ENCODE peak calls at places on chromosome 5, in five cellular contexts. M is psoas muscle, Q is left ventricle myocardium inferior, X is stomach, P is heart right ventricle. L is an unnamed sample. For H3K4me1, the result is how much of the 10 kb centered on the place peaks cover.

GRCh38 chr5:151157426-151158286 is at the start of gene ANXA6:
- DNase-seq in X (peak), M (peak), P (peak), Q (peak), L (peak)

GRCh38 chr5:141196363-141196762 is 3.1 kb upstream of the PCDHB11 start:
- DNase-seq in Q (no peak), X (no peak), P (no peak), M (no peak), L (no peak)

GRCh38 chr5:121384359-121384758 is 467.3 kb upstream of the FTMT start:
- DNase-seq in M (no peak), Q (no peak), P (no peak), X (no peak), L (no peak)

GRCh38 chr5:89513299-89514044 is 630.5 kb upstream of the MEF2C start:
- DNase-seq in M (no peak), Q (no peak), P (no peak), X (no peak), L (no peak)

GRCh38 chr5:89313804-89314588 is 431.0 kb upstream of the MEF2C start:
- DNase-seq in P (no peak), Q (no peak), X (no peak), M (no peak), L (no peak)

GRCh38 chr5:125317546-125317995 is 571.1 kb upstream of the ZNF608 start:
- DNase-seq in M (no peak), Q (no peak), X (no peak), P (no peak), L (no peak)

GRCh38 chr5:122310886-122311285 is 1.2 kb upstream of the SNCAIP start:
- DNase-seq in X (no peak), Q (no peak), P (no peak), M (no peak), L (peak)

GRCh38 chr5:33755216-33755615 is 136.6 kb downstream of the ADAMTS12 start:
- DNase-seq in P (no peak), X (no peak), M (no peak), Q (no peak), L (no peak)

GRCh38 chr5:170701321-170701720 is 82.2 kb upstream of the GABRP start:
- DNase-seq in X (no peak), M (no peak), P (no peak), Q (no peak), L (no peak)

GRCh38 chr5:1325191-1325741 is 19.6 kb downstream of the CLPTM1L start:
- DNase-seq in M (no peak), P (no peak), X (no peak), Q (no peak), L (no peak)

GRCh38 chr5:143241892-143242291 is 161.6 kb downstream of the NR3C1 start:
- DNase-seq in Q (no peak), M (no peak), X (no peak), P (no peak), L (no peak)

GRCh38 chr5:73901045-73901444 is 275.0 kb downstream of the ARHGEF28 start:
- DNase-seq in Q (peak), X (no peak), P (peak), M (peak), L (no peak)

GRCh38 chr5:40494631-40495030 is 185.1 kb upstream of the PTGER4 start:
- DNase-seq in Q (no peak), M (no peak), X (no peak), P (no peak), L (no peak)

GRCh38 chr5:59640411-59640810 is 253.1 kb downstream of the PDE4D start:
- DNase-seq in M (peak), P (peak), Q (peak), X (no peak), L (peak)

GRCh38 chr5:158914008-158914407 is 185.7 kb downstream of the EBF1 start:
- DNase-seq in P (no peak), X (no peak), M (no peak), Q (no peak), L (no peak)

GRCh38 chr5:158976035-158976434 is 123.7 kb downstream of the EBF1 start:
- DNase-seq in Q (no peak), X (no peak), M (no peak), P (no peak), L (no peak)

GRCh38 chr5:122093415-122093814 is 15.4 kb upstream of the LOX start:
- DNase-seq in X (no peak), Q (no peak), P (no peak), M (no peak), L (no peak)

GRCh38 chr5:154473581-154474266 is 4.3 kb downstream of the HAND1 start:
- DNase-seq in M (peak), P (no peak), X (no peak), Q (no peak), L (peak)

GRCh38 chr5:56454219-56454862 is 221.2 kb upstream of the ANKRD55 start:
- DNase-seq in X (no peak), P (no peak), M (no peak), Q (no peak), L (no peak)

GRCh38 chr5:56449071-56449470 is 215.9 kb upstream of the ANKRD55 start:
- DNase-seq in M (no peak), X (no peak), P (no peak), Q (no peak), L (no peak)

GRCh38 chr5:56450766-56451165 is 217.6 kb upstream of the ANKRD55 start:
- DNase-seq in Q (no peak), M (no peak), X (no peak), P (no peak), L (no peak)

GRCh38 chr5:56455417-56455816 is 222.3 kb upstream of the ANKRD55 start:
- DNase-seq in P (no peak), M (no peak), Q (no peak), X (no peak), L (no peak)

GRCh38 chr5:56451742-56452141 is 218.6 kb upstream of the ANKRD55 start:
- DNase-seq in P (no peak), Q (no peak), M (no peak), X (no peak), L (no peak)
- H3K4me1 ChIP-seq in P (under half), Q (under half), M (under half), X (under half), L (under half)

DNA sequence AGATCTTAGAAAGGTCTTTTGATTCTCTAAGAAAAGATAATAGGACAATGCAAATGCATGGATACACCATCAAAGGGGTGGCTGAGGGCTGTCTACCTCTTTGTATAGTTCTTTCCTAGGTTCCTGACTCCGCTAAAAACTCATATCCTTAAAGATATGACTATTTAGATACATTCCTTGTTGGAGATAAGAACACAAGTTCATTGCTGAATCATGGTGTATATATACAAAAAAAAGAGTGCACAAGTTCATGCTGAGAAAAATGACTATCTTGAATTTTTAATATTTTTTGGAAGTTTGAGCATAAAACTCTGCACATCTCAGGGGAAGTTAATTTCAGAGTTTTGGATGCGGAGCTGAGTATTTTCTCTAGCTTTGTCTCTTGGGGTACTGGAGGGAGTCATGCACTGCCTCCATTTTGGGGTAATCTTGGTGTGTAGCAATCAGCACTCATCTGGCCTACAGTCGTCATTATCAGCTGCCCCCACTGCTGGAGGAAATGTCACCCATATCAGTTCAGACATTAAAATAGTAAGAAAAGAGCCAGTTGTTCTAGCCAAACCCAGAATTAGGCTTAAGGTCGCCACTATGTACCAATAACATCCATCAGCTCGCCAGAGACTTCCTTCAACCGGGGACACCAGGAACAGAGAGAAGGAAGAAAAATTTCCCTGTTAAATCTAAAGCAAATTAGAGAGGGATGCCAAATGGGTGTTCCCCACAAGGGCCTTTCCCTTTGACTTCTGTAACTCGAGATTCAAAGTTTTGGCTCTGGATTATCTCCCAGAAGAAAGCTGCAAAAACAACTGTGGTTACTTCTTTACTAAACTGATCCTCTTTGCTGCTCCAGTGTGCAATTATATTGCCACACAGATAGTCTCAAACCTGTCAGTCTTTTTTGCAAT is 49.0 kb downstream of the PTTG1 start:
- DNase-seq in Q (no peak), X (peak), P (no peak), M (no peak), L (no peak)
- H3K4me3 ChIP-seq in Q (no peak), X (no peak), P (peak), M (no peak), L (no peak)

DNA sequence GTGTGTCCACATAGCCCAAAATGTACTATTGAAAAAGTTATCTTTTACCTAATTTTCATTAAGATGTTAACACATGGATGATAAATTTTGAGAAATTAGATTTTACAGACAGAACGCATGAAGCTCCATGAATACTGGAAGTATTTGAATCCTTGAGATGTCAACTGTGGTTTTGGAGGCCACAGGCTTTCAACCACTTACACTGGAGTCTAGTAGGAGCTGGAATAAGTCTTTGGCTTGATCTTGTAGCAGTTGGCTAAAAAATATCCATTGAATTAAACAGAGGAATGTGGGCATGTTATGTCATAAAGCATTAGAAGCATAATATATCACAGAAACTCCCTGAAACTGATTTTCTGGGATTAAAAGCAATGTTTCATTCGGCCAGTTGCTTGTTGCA is 52.9 kb downstream of the CAMK4 start:
- DNase-seq in P (no peak), X (no peak), Q (no peak), M (no peak), L (no peak)
- H3K4me1 ChIP-seq in P (under half), X (under half), Q (under half), M (under half), L (under half)

GRCh38 chr5:98768160-98769005 is 5.1 kb upstream of the RGMB start:
- DNase-seq in Q (no peak), P (no peak), M (peak), X (peak), L (peak)

GRCh38 chr5:98765815-98766214 is 7.6 kb upstream of the RGMB start:
- DNase-seq in X (no peak), Q (no peak), P (no peak), M (no peak), L (no peak)

GRCh38 chr5:98769256-98770157 is 4.0 kb upstream of the RGMB start:
- DNase-seq in P (peak), X (peak), M (peak), Q (peak), L (peak)

GRCh38 chr5:98769006-98769255 is 4.5 kb upstream of the RGMB start:
- DNase-seq in P (peak), M (peak), X (peak), Q (peak), L (peak)

DNA sequence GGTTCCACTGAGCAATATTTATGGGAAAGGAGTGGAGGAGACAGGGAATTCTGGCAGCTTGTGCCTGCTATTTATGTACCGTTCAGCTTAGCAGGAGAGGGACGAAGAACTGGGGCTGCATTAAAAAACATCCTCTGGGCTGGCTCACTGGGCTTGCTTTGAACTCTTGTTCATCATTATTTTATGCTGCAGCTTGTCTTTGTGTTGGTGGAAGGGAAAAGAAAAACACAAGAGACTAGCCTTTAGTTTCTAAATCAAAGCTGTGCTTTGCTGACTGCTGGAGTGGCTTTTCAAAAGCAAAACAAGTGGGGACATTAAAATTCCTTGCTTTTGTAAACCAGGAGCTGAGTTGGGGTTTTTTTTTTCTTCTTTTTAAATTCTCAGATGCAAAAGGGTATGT is 5.9 kb upstream of the RGMB start:
- DNase-seq in X (no peak), P (no peak), M (no peak), Q (no peak), L (no peak)
- H3K4me3 ChIP-seq in X (no peak), P (no peak), M (no peak), Q (no peak), L (no peak)

DNA sequence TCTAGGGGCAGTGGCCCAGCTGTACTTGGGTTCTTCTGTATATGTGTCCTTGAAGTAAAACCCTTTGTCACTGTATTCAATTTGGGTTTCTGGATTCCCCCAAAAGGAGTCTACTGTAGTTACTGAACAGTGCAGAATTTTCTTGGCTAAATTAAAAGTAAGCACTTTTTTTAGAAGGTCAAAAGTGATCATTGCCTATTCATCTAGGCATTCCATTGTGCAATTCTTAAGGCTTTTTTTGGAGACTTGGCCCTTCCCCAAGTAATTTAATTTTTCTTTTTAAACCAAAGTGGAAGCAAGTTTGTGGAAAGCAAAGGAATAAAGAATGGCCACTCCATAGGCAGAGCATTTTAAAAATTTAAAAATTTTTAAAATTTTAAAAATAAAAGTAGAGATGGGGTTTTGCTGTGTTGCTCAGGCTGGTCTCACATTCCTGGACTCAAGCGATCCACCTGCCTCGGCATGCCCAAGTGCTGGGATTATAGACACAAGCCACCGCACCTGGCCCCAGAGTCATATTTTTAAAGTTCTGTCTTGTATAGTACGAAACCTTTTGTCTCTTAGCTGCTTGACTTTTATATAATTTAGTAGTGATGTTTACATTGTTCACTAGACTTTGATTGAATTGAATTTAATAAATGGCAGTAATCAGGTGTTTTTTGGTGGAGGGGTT is 31.2 kb downstream of the LRRTM2 start:
- DNase-seq in P (no peak), Q (no peak), X (no peak), M (no peak), L (no peak)
- H3K4me1 ChIP-seq in P (under half), Q (half or more), X (under half), M (half or more), L (under half)

DNA sequence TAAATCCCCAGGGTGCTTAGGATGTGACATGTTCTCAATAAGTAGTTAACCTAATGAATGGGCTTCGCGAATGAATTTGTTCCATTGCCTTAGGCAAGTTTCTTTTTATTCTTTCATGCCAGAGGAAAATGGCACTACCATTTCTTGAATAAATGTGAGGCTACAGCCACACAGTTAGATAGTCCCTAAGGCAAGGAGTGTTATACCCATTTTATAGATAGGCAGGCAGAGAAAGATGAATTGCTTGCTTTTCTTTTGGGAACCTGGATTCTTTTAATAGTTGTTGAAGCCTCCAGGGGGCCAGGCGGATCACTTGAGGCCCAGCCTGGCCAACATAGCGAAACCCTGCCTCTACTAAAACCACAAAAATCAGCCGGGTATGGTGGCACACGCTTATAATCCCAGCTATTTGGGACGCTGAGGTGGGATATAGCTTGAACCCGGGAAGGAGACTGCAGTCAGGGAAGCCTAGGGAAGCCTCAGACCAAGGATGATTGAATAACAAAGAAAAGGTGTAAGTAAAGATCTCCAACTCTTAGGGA is 943 bp downstream of the NOP16 start:
- DNase-seq in P (no peak), M (peak), Q (no peak), X (no peak), L (no peak)
- H3K4me3 ChIP-seq in P (peak), M (peak), Q (peak), X (peak), L (peak)

GRCh38 chr5:177497011-177497296 is 450 bp downstream of the PDLIM7 start:
- DNase-seq in M (no peak), Q (no peak), X (no peak), P (peak), L (no peak)

GRCh38 chr5:177499842-177500241 is 2.4 kb upstream of the PDLIM7 start:
- DNase-seq in X (no peak), M (no peak), Q (no peak), P (no peak), L (no peak)

GRCh38 chr5:177497297-177498012 is at the start of gene PDLIM7:
- DNase-seq in Q (peak), P (peak), M (peak), X (peak), L (peak)

GRCh38 chr5:177496111-177497010 is 1.0 kb downstream of the PDLIM7 start:
- DNase-seq in Q (peak), M (peak), X (peak), P (no peak), L (peak)

GRCh38 chr5:177498013-177498847 is 826 bp upstream of the PDLIM7 start:
- DNase-seq in M (peak), Q (peak), P (peak), X (peak), L (peak)
- H3K4me1 ChIP-seq in M (under half), Q (half or more), P (under half), X (under half), L (under half)

GRCh38 chr5:138440226-138441073 is 1.6 kb downstream of the REEP2 start:
- DNase-seq in M (no peak), P (no peak), X (no peak), Q (no peak), L (no peak)

GRCh38 chr5:138439537-138440225 is 824 bp downstream of the REEP2 start:
- DNase-seq in Q (no peak), P (no peak), M (no peak), X (no peak), L (peak)

GRCh38 chr5:138444078-138444773 is 5.4 kb downstream of the REEP2 start:
- DNase-seq in X (no peak), Q (no peak), P (no peak), M (no peak), L (peak)

GRCh38 chr5:138438724-138439536 is at the start of gene REEP2:
- DNase-seq in Q (peak), M (peak), X (peak), P (peak), L (peak)

DNA sequence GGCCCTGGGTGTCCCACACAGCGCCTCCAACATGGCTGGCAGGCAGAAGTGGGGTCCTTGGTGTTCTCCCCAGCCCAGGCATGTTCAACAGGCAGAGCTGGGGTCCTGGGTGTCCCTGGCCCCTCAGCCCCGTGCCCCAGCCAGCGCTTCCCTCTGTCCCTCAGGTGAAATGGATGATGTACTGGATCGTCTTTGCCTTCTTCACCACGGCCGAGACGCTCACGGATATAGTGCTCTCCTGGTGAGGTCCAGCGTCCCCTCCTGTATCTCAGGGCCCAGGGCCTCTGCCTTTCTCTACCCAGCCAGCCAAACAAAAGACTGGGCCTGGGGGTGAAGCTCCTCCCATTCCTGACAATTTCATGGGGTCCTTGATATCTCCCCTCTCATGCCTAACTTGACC is 2.4 kb downstream of the REEP2 start:
- DNase-seq in Q (no peak), M (no peak), X (no peak), P (no peak), L (no peak)
- H3K4me3 ChIP-seq in Q (no peak), M (no peak), X (no peak), P (no peak), L (no peak)

GRCh38 chr5:131513780-131514179 is 121.2 kb downstream of the RAPGEF6 start:
- DNase-seq in Q (no peak), X (no peak), P (no peak), M (no peak), L (no peak)

GRCh38 chr5:131515348-131515747 is 119.7 kb downstream of the RAPGEF6 start:
- DNase-seq in X (no peak), Q (no peak), P (no peak), M (no peak), L (no peak)

GRCh38 chr5:131514316-131515275 is 120.4 kb downstream of the RAPGEF6 start:
- DNase-seq in P (no peak), Q (no peak), M (no peak), X (no peak), L (no peak)

GRCh38 chr5:131509811-131510210 is 125.2 kb downstream of the RAPGEF6 start:
- DNase-seq in X (no peak), Q (no peak), P (no peak), M (no peak), L (no peak)

GRCh38 chr5:131511934-131512333 is 123.1 kb downstream of the RAPGEF6 start:
- DNase-seq in X (no peak), M (no peak), Q (no peak), P (no peak), L (no peak)
- H3K4me1 ChIP-seq in X (under half), M (under half), Q (under half), P (under half), L (under half)